ENCODE peak calls at places on chromosomes 1 and 21, in nine cellular contexts. S, L, T, E, Y, Z, A, K and W are unnamed samples.

GRCh38 chr1:31981976-31982375 is 31.7 kb upstream of the KHDRBS1 start:
- DNase-seq in S (no peak), L (no peak), T (no peak), E (no peak), Y (no peak), Z (no peak), A (no peak), K (no peak), W (peak; percentile 40)

GRCh38 chr1:227919916-227920315 is 27.8 kb downstream of the WNT9A start:
- DNase-seq in S (no peak), L (peak; percentile 52), T (no peak), E (no peak), Y (no peak), Z (no peak), A (peak; percentile 40), K (peak; percentile 81), W (peak; percentile 86)

GRCh38 chr1:20233394-20233793 is 47.1 kb upstream of the PLA2G2C start:
- DNase-seq in S (no peak), L (no peak), T (peak; percentile 23), E (no peak), Y (no peak), Z (peak; percentile 19), A (no peak), K (no peak), W (peak; percentile 69)

GRCh38 chr1:69315823-69316222 is 251.9 kb upstream of the LRRC7 start:
- DNase-seq in S (no peak), L (no peak), T (no peak), E (no peak), Y (peak; percentile 28), Z (no peak), A (no peak), K (no peak), W (no peak)

GRCh38 chr1:25802915-25803314 is 2.9 kb downstream of the SELENON start:
- DNase-seq in S (no peak), L (no peak), T (no peak), E (no peak), Y (no peak), Z (no peak), A (no peak), K (no peak), W (no peak)

GRCh38 chr1:211326528-211327340 is at the start of gene TRAF5:
- DNase-seq in S (peak; percentile 76), L (peak; percentile 65), T (peak; percentile 60), E (peak; percentile 43), Y (peak; percentile 40), Z (peak; percentile 73), A (peak; percentile 84), K (peak; percentile 80), W (no peak)

GRCh38 chr1:41641941-41642527 is 157.6 kb upstream of the EDN2 start:
- DNase-seq in S (no peak), L (no peak), T (no peak), E (no peak), Y (no peak), Z (no peak), A (no peak), K (no peak), W (no peak)

GRCh38 chr1:111334169-111334568 is 43.5 kb downstream of the CHIA start:
- DNase-seq in S (no peak), L (peak; percentile 27), T (peak; percentile 51), E (no peak), Y (peak; percentile 15), Z (peak; percentile 54), A (peak; percentile 50), K (peak; percentile 15), W (peak; percentile 3)

GRCh38 chr1:180186831-180187230 is 32.2 kb downstream of the QSOX1 start:
- DNase-seq in S (no peak), L (no peak), T (no peak), E (no peak), Y (no peak), Z (no peak), A (no peak), K (no peak), W (no peak)

GRCh38 chr1:75531570-75531969 is 79.3 kb downstream of the SLC44A5 start:
- DNase-seq in S (no peak), L (no peak), T (no peak), E (no peak), Y (no peak), Z (no peak), A (no peak), K (no peak), W (no peak)

GRCh38 chr1:63442141-63442475 is 74.7 kb downstream of the ALG6 start:
- DNase-seq in S (no peak), L (no peak), T (peak; percentile 35), E (no peak), Y (no peak), Z (no peak), A (no peak), K (no peak), W (no peak)

GRCh38 chr1:177833631-177834030 is 136.2 kb downstream of the SEC16B start:
- DNase-seq in S (no peak), L (no peak), T (no peak), E (no peak), Y (no peak), Z (no peak), A (no peak), K (no peak), W (no peak)

GRCh38 chr1:231385118-231385748 is 36.9 kb downstream of the EGLN1 start:
- DNase-seq in S (no peak), L (no peak), T (no peak), E (no peak), Y (no peak), Z (no peak), A (no peak), K (no peak), W (peak; percentile 63)

GRCh38 chr1:15214507-15214906 is 32.5 kb upstream of the FHAD1 start:
- DNase-seq in S (peak; percentile 93), L (no peak), T (peak; percentile 66), E (no peak), Y (peak; percentile 64), Z (no peak), A (peak; percentile 61), K (no peak), W (no peak)

GRCh38 chr21:26115899-26116298 is 54.7 kb downstream of the APP start:
- DNase-seq in S (no peak), L (no peak), T (peak; percentile 84), E (no peak), Y (no peak), Z (no peak), A (no peak), K (no peak), W (no peak)

GRCh38 chr1:8602471-8603219 is 214.8 kb downstream of the RERE start:
- DNase-seq in S (no peak), L (no peak), T (no peak), E (no peak), Y (no peak), Z (no peak), A (peak; percentile 33), K (no peak), W (no peak)

GRCh38 chr1:30697977-30698376 is 25.4 kb downstream of the MATN1 start:
- DNase-seq in S (peak; percentile 67), L (no peak), T (peak; percentile 57), E (no peak), Y (no peak), Z (no peak), A (no peak), K (peak; percentile 43), W (no peak)

GRCh38 chr1:40787733-40788560 is 4.4 kb downstream of the KCNQ4 start:
- DNase-seq in S (no peak), L (no peak), T (no peak), E (no peak), Y (no peak), Z (no peak), A (no peak), K (no peak), W (no peak)

GRCh38 chr1:206524739-206525364 is 17.5 kb downstream of the RASSF5 start:
- DNase-seq in S (peak; percentile 52), L (no peak), T (no peak), E (no peak), Y (peak; percentile 47), Z (no peak), A (no peak), K (no peak), W (no peak)

GRCh38 chr1:162236622-162237021 is 140.0 kb downstream of the SPATA46 start:
- DNase-seq in S (no peak), L (no peak), T (no peak), E (no peak), Y (no peak), Z (no peak), A (no peak), K (no peak), W (no peak)

GRCh38 chr1:205680073-205680851 is at the start of gene SLC45A3:
- DNase-seq in S (no peak), L (peak; percentile 65), T (no peak), E (peak; percentile 62), Y (no peak), Z (peak; percentile 69), A (peak; percentile 76), K (peak; percentile 41), W (no peak)

GRCh38 chr21:46122241-46122671 is 24.3 kb downstream of the COL6A2 start:
- DNase-seq in S (peak; percentile 57), L (peak; percentile 3), T (peak; percentile 74), E (no peak), Y (no peak), Z (no peak), A (peak; percentile 50), K (no peak), W (no peak)

GRCh38 chr1:53558916-53559315 is 99.7 kb downstream of the DMRTB1 start:
- DNase-seq in S (peak; percentile 34), L (no peak), T (no peak), E (no peak), Y (no peak), Z (no peak), A (no peak), K (no peak), W (no peak)

GRCh38 chr1:226357416-226357815 is 48.5 kb upstream of the LIN9 start:
- DNase-seq in S (no peak), L (no peak), T (no peak), E (no peak), Y (no peak), Z (no peak), A (no peak), K (no peak), W (no peak)

GRCh38 chr21:25578070-25578961 is 29.0 kb downstream of the MRPL39 start:
- DNase-seq in S (no peak), L (no peak), T (no peak), E (no peak), Y (no peak), Z (no peak), A (no peak), K (no peak), W (no peak)

GRCh38 chr1:163877016-163877415 is 555.3 kb downstream of the NUF2 start:
- DNase-seq in S (no peak), L (no peak), T (peak; percentile 92), E (no peak), Y (no peak), Z (no peak), A (no peak), K (no peak), W (no peak)

GRCh38 chr1:185499986-185500626 is 183.1 kb upstream of the IVNS1ABP start:
- DNase-seq in S (no peak), L (no peak), T (peak; percentile 88), E (no peak), Y (no peak), Z (no peak), A (no peak), K (no peak), W (no peak)